ENCODE peak calls at places on chromosomes 1 and 21, in ten cellular contexts. O is activated CD8-positive, alpha-beta memory T cell treated with anti-CD3 and anti-CD28 coated beads for 24 hours; R is GM04504; J is GM03348; D is upper lobe of right lung; F is ascending aorta; C is cardiac muscle cell; H is PC-9; E is WERI-Rb-1; W is amniotic epithelial cell. L is an unnamed sample.
A peak's percentile ranks its signal among the peaks of the same experiment; 100 is the strongest.

GRCh38 chr1:212791261-212791675 is 309 bp downstream of the NSL1 start:
- DNase-seq in C (no peak), H (no peak), E (no peak), F (no peak), W (peak; percentile 87), O (no peak), J (peak; percentile 88), R (peak; percentile 68), D (no peak), L (no peak)

GRCh38 chr1:151828931-151829330 is 2.7 kb downstream of the RORC start:
- DNase-seq in H (no peak), F (no peak), J (peak; percentile 63), O (no peak), C (peak; percentile 71), R (no peak), E (peak; percentile 60), D (no peak), W (peak; percentile 47), L (no peak)

GRCh38 chr1:157994081-157994581 is 686 bp downstream of the KIRREL1 start:
- DNase-seq in H (no peak), O (no peak), W (no peak), F (no peak), C (peak; percentile 40), J (peak; percentile 64), E (peak; percentile 71), D (no peak), R (no peak), L (no peak)

GRCh38 chr1:26702680-26703038 is 6.8 kb downstream of the ARID1A start:
- DNase-seq in C (no peak), H (no peak), R (no peak), F (no peak), O (no peak), W (no peak), J (no peak), D (no peak), E (no peak), L (no peak)

GRCh38 chr1:24210195-24210627 is 23.1 kb upstream of the IFNLR1 start:
- DNase-seq in H (no peak), E (no peak), O (no peak), C (no peak), F (no peak), J (no peak), D (no peak), W (no peak), R (no peak), L (no peak)

GRCh38 chr1:29379438-29380073 is 143.2 kb downstream of the PTPRU start:
- DNase-seq in O (no peak), E (peak; percentile 51), D (no peak), H (no peak), J (no peak), F (no peak), R (no peak), C (no peak), W (peak; percentile 45), L (peak; percentile 33)

GRCh38 chr1:214584805-214585766 is 17.9 kb upstream of the CENPF start:
- DNase-seq in W (peak; percentile 72), O (no peak), J (peak; percentile 60), D (no peak), E (no peak), H (peak; percentile 73), F (no peak), C (peak; percentile 27), R (peak; percentile 42), L (no peak)

GRCh38 chr1:160438935-160439334 is 38.6 kb downstream of the VANGL2 start:
- DNase-seq in J (no peak), W (no peak), C (no peak), O (no peak), D (no peak), E (no peak), R (no peak), F (no peak), H (no peak), L (no peak)

GRCh38 chr1:60162941-60163340 is 89.4 kb upstream of the C1orf87 start:
- DNase-seq in J (no peak), F (no peak), H (no peak), R (no peak), D (no peak), C (no peak), O (no peak), W (no peak), E (no peak), L (no peak)

GRCh38 chr1:214282696-214283225 is 1.8 kb downstream of the SMYD2 start:
- DNase-seq in J (no peak), R (no peak), E (no peak), F (no peak), O (no peak), H (no peak), D (no peak), W (no peak), C (no peak), L (no peak)

GRCh38 chr1:209095627-209096595 is 487.6 kb upstream of the CAMK1G start:
- DNase-seq in H (peak; percentile 57), D (no peak), F (no peak), J (peak; percentile 74), W (peak; percentile 88), O (no peak), E (no peak), R (peak; percentile 76), C (no peak), L (no peak)

GRCh38 chr1:67664048-67664447 is 21.0 kb upstream of the GADD45A start:
- DNase-seq in J (no peak), C (no peak), H (no peak), W (no peak), F (no peak), O (no peak), R (no peak), D (no peak), E (no peak), L (no peak)

GRCh38 chr21:32307706-32308105 is 9.1 kb downstream of the MRAP start:
- DNase-seq in R (no peak), H (no peak), W (peak; percentile 68), O (no peak), F (no peak), C (no peak), D (no peak), J (no peak), E (no peak), L (no peak)

GRCh38 chr1:118484893-118485292 is 299.9 kb upstream of the SPAG17 start:
- DNase-seq in C (no peak), D (no peak), O (no peak), J (no peak), W (no peak), E (no peak), H (no peak), F (no peak), R (no peak), L (no peak)

GRCh38 chr1:224747578-224747977 is 131.5 kb downstream of the CNIH3 start:
- DNase-seq in D (no peak), R (no peak), J (peak; percentile 55), F (no peak), E (no peak), O (no peak), H (no peak), W (peak; percentile 7), C (no peak), L (no peak)